ENCODE peak calls at places on chromosomes 4 and X, in six cellular contexts. One of them, this sample, is unnamed. For H3K4me1, the result is how much of the 10 kb centered on the place peaks cover.

GRCh38 chr4:83093060-83093640 is 21.4 kb downstream of the PLAC8 start:
- DNase-seq in right lobe of liver: no peak
- DNase-seq in heart left ventricle: no peak
- DNase-seq in cardiac muscle cell: no peak
- DNase-seq in fibroblast of lung: no peak
- DNase-seq in CD8-positive, alpha-beta memory T cell: no peak
- DNase-seq in this sample: no peak

GRCh38 chrX:10159069-10159468 is 2.3 kb downstream of the CLCN4 start:
- DNase-seq in right lobe of liver: no peak
- DNase-seq in heart left ventricle: no peak
- DNase-seq in cardiac muscle cell: no peak
- DNase-seq in fibroblast of lung: no peak
- DNase-seq in CD8-positive, alpha-beta memory T cell: no peak
- DNase-seq in this sample: no peak

GRCh38 chr4:118417325-118417724 is 64.5 kb upstream of the PRSS12 start:
- DNase-seq in right lobe of liver: no peak
- DNase-seq in heart left ventricle: no peak
- DNase-seq in cardiac muscle cell: no peak
- DNase-seq in fibroblast of lung: peak
- DNase-seq in CD8-positive, alpha-beta memory T cell: no peak
- DNase-seq in this sample: no peak

GRCh38 chr4:154739111-154739510 is 4.7 kb upstream of the LRAT start:
- DNase-seq in right lobe of liver: no peak
- DNase-seq in heart left ventricle: no peak
- DNase-seq in cardiac muscle cell: no peak
- DNase-seq in fibroblast of lung: no peak
- DNase-seq in CD8-positive, alpha-beta memory T cell: no peak
- DNase-seq in this sample: no peak

GRCh38 chr4:82076359-82076758 is 297.4 kb downstream of the HNRNPD start:
- DNase-seq in right lobe of liver: no peak
- DNase-seq in heart left ventricle: no peak
- DNase-seq in cardiac muscle cell: no peak
- DNase-seq in fibroblast of lung: no peak
- DNase-seq in CD8-positive, alpha-beta memory T cell: no peak
- DNase-seq in this sample: no peak

GRCh38 chr4:115671581-115671980 is 558.2 kb upstream of the NDST4 start:
- DNase-seq in right lobe of liver: no peak
- DNase-seq in heart left ventricle: no peak
- DNase-seq in cardiac muscle cell: no peak
- DNase-seq in fibroblast of lung: no peak
- DNase-seq in CD8-positive, alpha-beta memory T cell: no peak
- DNase-seq in this sample: no peak

GRCh38 chr4:183240581-183241321 is 79.3 kb downstream of the CLDN22 start:
- DNase-seq in right lobe of liver: no peak
- DNase-seq in heart left ventricle: peak
- DNase-seq in cardiac muscle cell: peak
- DNase-seq in fibroblast of lung: no peak
- DNase-seq in CD8-positive, alpha-beta memory T cell: no peak
- DNase-seq in this sample: no peak

GRCh38 chr4:53010320-53010719 is 148.2 kb downstream of the RASL11B start:
- DNase-seq in right lobe of liver: no peak
- DNase-seq in heart left ventricle: peak
- DNase-seq in cardiac muscle cell: peak
- DNase-seq in fibroblast of lung: peak
- DNase-seq in CD8-positive, alpha-beta memory T cell: no peak
- DNase-seq in this sample: no peak

GRCh38 chrX:116732214-116732613 is 269.4 kb upstream of the CT83 start:
- DNase-seq in right lobe of liver: no peak
- DNase-seq in heart left ventricle: no peak
- DNase-seq in cardiac muscle cell: no peak
- DNase-seq in fibroblast of lung: no peak
- DNase-seq in CD8-positive, alpha-beta memory T cell: no peak
- DNase-seq in this sample: no peak

GRCh38 chrX:23668335-23668734 is 1.0 kb downstream of the PRDX4 start:
- DNase-seq in right lobe of liver: no peak
- DNase-seq in heart left ventricle: no peak
- DNase-seq in cardiac muscle cell: no peak
- DNase-seq in fibroblast of lung: peak
- DNase-seq in CD8-positive, alpha-beta memory T cell: no peak
- DNase-seq in this sample: no peak

GRCh38 chr4:17068885-17069284 is 170.4 kb upstream of the LDB2 start:
- DNase-seq in right lobe of liver: no peak
- DNase-seq in heart left ventricle: no peak
- DNase-seq in cardiac muscle cell: no peak
- DNase-seq in fibroblast of lung: peak
- DNase-seq in CD8-positive, alpha-beta memory T cell: no peak
- DNase-seq in this sample: no peak

GRCh38 chrX:133838761-133839676 is 146.4 kb downstream of the GPC3 start:
- DNase-seq in right lobe of liver: no peak
- DNase-seq in heart left ventricle: no peak
- DNase-seq in cardiac muscle cell: peak
- DNase-seq in fibroblast of lung: peak
- DNase-seq in CD8-positive, alpha-beta memory T cell: no peak
- DNase-seq in this sample: no peak

GRCh38 chr4:31194823-31195222 is 474.7 kb downstream of the PCDH7 start:
- DNase-seq in right lobe of liver: no peak
- DNase-seq in heart left ventricle: no peak
- DNase-seq in cardiac muscle cell: no peak
- DNase-seq in fibroblast of lung: no peak
- DNase-seq in CD8-positive, alpha-beta memory T cell: no peak
- DNase-seq in this sample: no peak

GRCh38 chr4:88087004-88087403 is 71.4 kb downstream of the ABCG2 start:
- DNase-seq in right lobe of liver: no peak
- DNase-seq in heart left ventricle: no peak
- DNase-seq in cardiac muscle cell: no peak
- DNase-seq in fibroblast of lung: no peak
- DNase-seq in CD8-positive, alpha-beta memory T cell: no peak
- DNase-seq in this sample: no peak

GRCh38 chr4:115159141-115159540 is 45.7 kb upstream of the NDST4 start:
- DNase-seq in right lobe of liver: no peak
- DNase-seq in heart left ventricle: no peak
- DNase-seq in cardiac muscle cell: no peak
- DNase-seq in fibroblast of lung: peak
- DNase-seq in CD8-positive, alpha-beta memory T cell: no peak
- DNase-seq in this sample: no peak

GRCh38 chr4:16516796-16517413 is 290.6 kb upstream of the TAPT1 start:
- DNase-seq in right lobe of liver: no peak
- DNase-seq in heart left ventricle: peak
- DNase-seq in cardiac muscle cell: peak
- DNase-seq in fibroblast of lung: peak
- DNase-seq in CD8-positive, alpha-beta memory T cell: no peak
- DNase-seq in this sample: peak

GRCh38 chr4:6172093-6172926 is 28.0 kb downstream of the JAKMIP1 start:
- DNase-seq in right lobe of liver: no peak
- DNase-seq in heart left ventricle: no peak
- DNase-seq in cardiac muscle cell: no peak
- DNase-seq in fibroblast of lung: no peak
- DNase-seq in CD8-positive, alpha-beta memory T cell: peak
- DNase-seq in this sample: no peak

GRCh38 chr4:147285751-147286150 is 195.1 kb upstream of the EDNRA start:
- DNase-seq in right lobe of liver: no peak
- DNase-seq in heart left ventricle: no peak
- DNase-seq in cardiac muscle cell: no peak
- DNase-seq in fibroblast of lung: peak
- DNase-seq in CD8-positive, alpha-beta memory T cell: no peak
- DNase-seq in this sample: no peak

DNA sequence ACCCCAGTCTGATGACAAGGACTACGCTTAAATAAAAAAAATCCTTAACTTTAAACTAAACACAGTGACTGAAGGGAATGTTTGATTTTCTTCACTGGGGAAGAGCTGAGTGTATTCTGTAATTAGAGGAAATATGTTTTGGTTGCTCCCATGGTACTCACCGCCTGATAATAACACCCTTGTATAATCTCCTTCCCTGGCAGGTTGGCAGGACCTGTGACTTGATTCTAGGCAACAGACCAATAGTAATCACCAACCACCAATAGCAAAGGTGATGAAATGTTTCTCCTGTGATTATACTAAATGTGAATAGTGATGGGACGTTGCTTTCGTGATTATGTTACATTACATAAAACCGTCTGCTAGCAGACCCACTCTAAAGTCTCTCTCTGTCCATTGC is 536.8 kb upstream of the CPEB2 start:
- DNase-seq in right lobe of liver: no peak
- DNase-seq in heart left ventricle: peak
- DNase-seq in cardiac muscle cell: no peak
- DNase-seq in fibroblast of lung: no peak
- DNase-seq in CD8-positive, alpha-beta memory T cell: no peak
- DNase-seq in this sample: no peak
- H3K27ac ChIP-seq in right lobe of liver: no peak
- H3K27ac ChIP-seq in heart left ventricle: no peak
- H3K27ac ChIP-seq in cardiac muscle cell: no peak
- H3K27ac ChIP-seq in fibroblast of lung: no peak
- H3K27ac ChIP-seq in CD8-positive, alpha-beta memory T cell: no peak
- H3K27ac ChIP-seq in this sample: no peak

DNA sequence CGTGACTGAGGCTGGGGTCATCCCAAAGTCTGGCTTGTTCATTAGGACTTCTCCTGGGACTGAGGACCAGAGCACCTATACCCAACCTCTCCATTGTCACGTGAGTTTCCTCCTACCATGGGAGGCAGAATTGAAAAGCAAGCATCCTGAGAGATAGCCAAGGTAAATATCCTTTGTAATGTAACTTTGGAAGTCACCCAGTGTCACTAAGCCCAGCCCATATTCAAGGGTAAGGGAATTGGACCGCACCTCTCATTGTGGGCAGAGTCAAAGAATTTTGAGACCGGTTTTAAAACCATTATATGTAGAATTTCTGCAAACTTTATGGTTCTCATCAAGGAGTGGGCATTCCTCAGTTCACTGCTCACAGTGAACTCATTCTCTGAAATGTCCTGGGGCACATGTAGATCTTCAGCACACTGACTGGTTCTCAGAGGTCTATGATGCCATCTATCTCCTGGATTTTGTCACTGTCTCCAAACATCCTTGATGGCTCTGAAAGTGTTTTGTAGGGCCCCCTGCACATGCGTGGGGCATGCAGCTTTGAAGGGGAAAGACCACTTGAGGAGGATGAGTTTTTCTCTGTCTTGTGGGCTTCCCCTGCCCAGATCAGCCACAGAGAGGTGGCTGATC is 35.3 kb upstream of the CHRNA9 start:
- DNase-seq in right lobe of liver: no peak
- DNase-seq in heart left ventricle: no peak
- DNase-seq in cardiac muscle cell: no peak
- DNase-seq in fibroblast of lung: no peak
- DNase-seq in CD8-positive, alpha-beta memory T cell: no peak
- DNase-seq in this sample: no peak
- H3K4me1 ChIP-seq in right lobe of liver: under half
- H3K4me1 ChIP-seq in heart left ventricle: under half
- H3K4me1 ChIP-seq in cardiac muscle cell: under half
- H3K4me1 ChIP-seq in fibroblast of lung: under half
- H3K4me1 ChIP-seq in CD8-positive, alpha-beta memory T cell: half or more
- H3K4me1 ChIP-seq in this sample: under half

GRCh38 chrX:154013614-154014360 is 5.9 kb downstream of the IRAK1 start:
- DNase-seq in right lobe of liver: no peak
- DNase-seq in heart left ventricle: no peak
- DNase-seq in cardiac muscle cell: peak
- DNase-seq in fibroblast of lung: peak
- DNase-seq in CD8-positive, alpha-beta memory T cell: peak
- DNase-seq in this sample: no peak

GRCh38 chrX:154010330-154011087 is 9.2 kb downstream of the IRAK1 start:
- DNase-seq in right lobe of liver: no peak
- DNase-seq in heart left ventricle: no peak
- DNase-seq in cardiac muscle cell: peak
- DNase-seq in fibroblast of lung: no peak
- DNase-seq in CD8-positive, alpha-beta memory T cell: no peak
- DNase-seq in this sample: no peak

GRCh38 chrX:154013001-154013421 is 6.7 kb downstream of the IRAK1 start:
- DNase-seq in right lobe of liver: no peak
- DNase-seq in heart left ventricle: no peak
- DNase-seq in cardiac muscle cell: no peak
- DNase-seq in fibroblast of lung: no peak
- DNase-seq in CD8-positive, alpha-beta memory T cell: no peak
- DNase-seq in this sample: no peak

GRCh38 chrX:154012336-154012991 is 7.2 kb downstream of the IRAK1 start:
- DNase-seq in right lobe of liver: no peak
- DNase-seq in heart left ventricle: no peak
- DNase-seq in cardiac muscle cell: peak
- DNase-seq in fibroblast of lung: no peak
- DNase-seq in CD8-positive, alpha-beta memory T cell: no peak
- DNase-seq in this sample: no peak

DNA sequence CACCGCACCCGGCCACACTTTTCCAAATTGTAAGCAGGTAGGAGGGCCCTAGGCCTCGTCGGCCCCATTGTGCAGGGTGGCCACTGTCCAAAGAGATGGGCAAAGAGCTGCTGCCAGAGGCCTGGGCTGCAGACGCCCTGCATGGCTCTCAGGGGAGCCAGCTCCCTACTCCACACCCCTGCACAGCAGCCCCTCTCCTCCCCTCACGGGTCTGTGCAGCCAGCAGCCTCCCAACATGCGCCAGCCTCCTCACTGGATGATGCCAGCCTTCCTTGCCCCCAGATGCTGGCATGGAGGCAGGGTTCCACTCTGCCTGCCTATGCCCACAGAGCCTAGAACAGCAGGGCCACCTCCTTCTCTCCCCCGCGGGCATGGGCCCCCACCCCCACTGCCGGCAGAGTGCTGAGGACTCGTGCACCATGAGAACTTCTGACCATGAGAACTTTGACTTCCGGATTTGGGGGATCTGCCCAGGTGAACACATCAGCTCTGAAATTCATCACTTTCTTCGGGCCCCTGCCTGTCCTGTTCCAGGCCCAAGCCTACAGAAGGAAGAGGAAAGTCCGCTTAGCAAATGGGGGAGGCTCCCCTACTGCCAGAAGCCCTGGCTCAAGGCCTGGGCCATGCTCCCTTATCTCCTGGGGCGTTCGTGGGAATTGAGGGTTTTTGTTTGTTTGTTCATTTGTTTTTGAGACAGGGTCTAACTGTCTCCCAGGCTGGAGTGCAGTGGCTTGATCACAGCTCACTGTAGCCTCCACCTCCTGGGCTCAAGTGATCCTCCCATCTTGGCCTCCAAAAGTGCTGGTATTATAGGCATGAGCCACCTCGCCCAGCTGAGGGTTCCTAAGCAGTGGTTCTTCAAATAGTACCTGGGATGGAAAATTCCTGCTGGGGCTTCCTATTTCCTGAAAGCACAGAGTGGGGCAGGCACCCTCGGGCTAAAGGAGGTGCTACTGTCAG is 8.0 kb downstream of the IRAK1 start:
- DNase-seq in right lobe of liver: no peak
- DNase-seq in heart left ventricle: no peak
- DNase-seq in cardiac muscle cell: no peak
- DNase-seq in fibroblast of lung: no peak
- DNase-seq in CD8-positive, alpha-beta memory T cell: no peak
- DNase-seq in this sample: no peak
- H3K27ac ChIP-seq in right lobe of liver: no peak
- H3K27ac ChIP-seq in heart left ventricle: no peak
- H3K27ac ChIP-seq in cardiac muscle cell: no peak
- H3K27ac ChIP-seq in fibroblast of lung: no peak
- H3K27ac ChIP-seq in CD8-positive, alpha-beta memory T cell: no peak
- H3K27ac ChIP-seq in this sample: no peak

DNA sequence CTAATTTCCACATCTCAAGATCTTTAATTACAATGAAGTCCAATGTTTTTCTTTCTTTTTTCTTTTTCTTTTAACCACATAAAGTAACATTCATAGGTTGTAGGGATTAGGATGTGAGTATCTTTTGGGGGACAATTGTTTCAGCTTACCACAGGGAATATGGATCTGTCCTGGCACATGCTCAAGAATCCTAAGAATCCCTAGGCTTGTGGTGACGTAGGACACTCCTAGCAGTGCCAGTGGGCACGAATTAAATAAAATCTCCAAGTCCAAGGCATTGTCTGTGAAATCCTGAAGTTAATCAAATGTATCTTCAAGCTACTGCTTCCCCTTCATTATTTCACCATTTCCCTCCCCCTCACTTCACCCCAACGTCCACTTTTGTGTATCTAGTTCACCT is 2.6 kb upstream of the LAS1L start:
- DNase-seq in right lobe of liver: no peak
- DNase-seq in heart left ventricle: no peak
- DNase-seq in cardiac muscle cell: peak
- DNase-seq in fibroblast of lung: no peak
- DNase-seq in CD8-positive, alpha-beta memory T cell: no peak
- DNase-seq in this sample: no peak
- H3K4me1 ChIP-seq in right lobe of liver: under half
- H3K4me1 ChIP-seq in heart left ventricle: under half
- H3K4me1 ChIP-seq in cardiac muscle cell: under half
- H3K4me1 ChIP-seq in fibroblast of lung: under half
- H3K4me1 ChIP-seq in CD8-positive, alpha-beta memory T cell: under half
- H3K4me1 ChIP-seq in this sample: under half